ENCODE peak calls at places on chromosome 10, in ten cellular contexts. Q is heart left ventricle, C is esophagus squamous epithelium, L is A549, U is spleen, F is lower leg skin, T is transverse colon, V is gastrocnemius medialis, P is prostate gland, Y is tibial nerve. Z is an unnamed sample.

GRCh38 chr10:55091691-55092328 is 290.8 kb upstream of the PCDH15 start:
- DNase-seq in Q (no peak), C (no peak), L (no peak), U (no peak), F (no peak), T (no peak), V (no peak), P (no peak), Y (no peak), Z (peak)

GRCh38 chr10:49393757-49394156 is 2.1 kb downstream of the DRGX start:
- DNase-seq in Q (no peak), C (no peak), L (no peak), U (no peak), F (no peak), T (no peak), V (no peak), P (no peak), Y (no peak), Z (no peak)

GRCh38 chr10:46560952-46561351 is 4.5 kb upstream of the GPRIN2 start:
- DNase-seq in Q (no peak), C (no peak), L (no peak), U (peak), F (peak), T (no peak), V (no peak), P (no peak), Y (no peak), Z (no peak)

GRCh38 chr10:59872892-59873463 is 33.4 kb downstream of the CCDC6 start:
- DNase-seq in Q (peak), C (peak), L (no peak), U (no peak), F (peak), T (peak), V (peak), P (peak), Y (peak), Z (no peak)

GRCh38 chr10:124032982-124033886 is 60.2 kb downstream of the CHST15 start:
- DNase-seq in Q (no peak), C (no peak), L (no peak), U (peak), F (no peak), T (no peak), V (no peak), P (no peak), Y (no peak), Z (peak)

GRCh38 chr10:124206616-124207015 is 113.2 kb upstream of the CHST15 start:
- DNase-seq in Q (no peak), C (no peak), L (no peak), U (no peak), F (no peak), T (no peak), V (no peak), P (no peak), Y (no peak), Z (no peak)

GRCh38 chr10:131571346-131571745 is 259.8 kb upstream of the TCERG1L start:
- DNase-seq in Q (no peak), C (no peak), L (no peak), U (no peak), F (no peak), T (no peak), V (no peak), P (no peak), Y (no peak), Z (no peak)

GRCh38 chr10:930415-931325 is 835 bp downstream of the LARP4B start:
- DNase-seq in Q (peak), C (no peak), L (peak), U (peak), F (no peak), T (peak), V (no peak), P (no peak), Y (no peak), Z (peak)

GRCh38 chr10:66795871-66796270 is 130.0 kb upstream of the LRRTM3 start:
- DNase-seq in Q (no peak), C (no peak), L (no peak), U (no peak), F (no peak), T (no peak), V (no peak), P (no peak), Y (no peak), Z (no peak)

GRCh38 chr10:2212196-2212719 is 474.9 kb upstream of the ADARB2 start:
- DNase-seq in Q (no peak), C (no peak), L (no peak), U (no peak), F (no peak), T (no peak), V (no peak), P (no peak), Y (no peak), Z (no peak)

GRCh38 chr10:47225186-47225927 is 74.6 kb upstream of the GDF10 start:
- DNase-seq in Q (no peak), C (no peak), L (no peak), U (no peak), F (peak), T (no peak), V (no peak), P (no peak), Y (no peak), Z (no peak)

GRCh38 chr10:86392723-86393094 is 26.1 kb upstream of the GRID1 start:
- DNase-seq in Q (no peak), C (no peak), L (no peak), U (no peak), F (no peak), T (no peak), V (no peak), P (no peak), Y (no peak), Z (no peak)

GRCh38 chr10:49502358-49502757 is 36.6 kb downstream of the ERCC6 start:
- DNase-seq in Q (no peak), C (no peak), L (no peak), U (no peak), F (no peak), T (no peak), V (no peak), P (no peak), Y (no peak), Z (no peak)

GRCh38 chr10:125260260-125260659 is 99.9 kb upstream of the CTBP2 start:
- DNase-seq in Q (no peak), C (no peak), L (no peak), U (no peak), F (no peak), T (no peak), V (no peak), P (no peak), Y (no peak), Z (no peak)

GRCh38 chr10:15223174-15223573 is 54.7 kb upstream of the NMT2 start:
- DNase-seq in Q (no peak), C (no peak), L (no peak), U (no peak), F (no peak), T (no peak), V (no peak), P (no peak), Y (no peak), Z (no peak)

GRCh38 chr10:23630880-23631279 is 192.0 kb downstream of the OTUD1 start:
- DNase-seq in Q (no peak), C (no peak), L (no peak), U (no peak), F (no peak), T (no peak), V (no peak), P (no peak), Y (no peak), Z (no peak)

GRCh38 chr10:112446055-112446854 is 459 bp downstream of the ZDHHC6 start:
- DNase-seq in Q (no peak), C (no peak), L (peak), U (peak), F (no peak), T (peak), V (no peak), P (no peak), Y (peak), Z (no peak)

GRCh38 chr10:70052462-70053211 is at the start of gene MACROH2A2:
- DNase-seq in Q (peak), C (no peak), L (peak), U (no peak), F (peak), T (peak), V (no peak), P (peak), Y (peak), Z (no peak)

GRCh38 chr10:133390597-133391248 is 3.2 kb upstream of the MTG1 start:
- DNase-seq in Q (no peak), C (no peak), L (no peak), U (no peak), F (no peak), T (no peak), V (no peak), P (no peak), Y (no peak), Z (no peak)

GRCh38 chr10:12670004-12670403 is 320.7 kb downstream of the CAMK1D start:
- DNase-seq in Q (no peak), C (no peak), L (no peak), U (no peak), F (no peak), T (no peak), V (no peak), P (no peak), Y (no peak), Z (no peak)

GRCh38 chr10:113897693-113898618 is 43.5 kb downstream of the NHLRC2 start:
- DNase-seq in Q (peak), C (no peak), L (no peak), U (no peak), F (no peak), T (no peak), V (no peak), P (no peak), Y (no peak), Z (no peak)

GRCh38 chr10:101116754-101117153 is 14.3 kb upstream of the TLX1 start:
- DNase-seq in Q (no peak), C (no peak), L (no peak), U (peak), F (no peak), T (no peak), V (no peak), P (no peak), Y (no peak), Z (no peak)

GRCh38 chr10:55283041-55283440 is 482.0 kb upstream of the PCDH15 start:
- DNase-seq in Q (no peak), C (no peak), L (no peak), U (no peak), F (no peak), T (no peak), V (no peak), P (no peak), Y (no peak), Z (no peak)

GRCh38 chr10:7797582-7797981 is 9.6 kb downstream of the ATP5F1C start:
- DNase-seq in Q (peak), C (no peak), L (peak), U (no peak), F (no peak), T (no peak), V (no peak), P (no peak), Y (no peak), Z (peak)

GRCh38 chr10:131002031-131002861 is 309.3 kb downstream of the TCERG1L start:
- DNase-seq in Q (no peak), C (no peak), L (no peak), U (peak), F (peak), T (no peak), V (peak), P (no peak), Y (no peak), Z (no peak)

GRCh38 chr10:11147723-11148122 is 130.1 kb downstream of the CELF2 start:
- DNase-seq in Q (no peak), C (no peak), L (no peak), U (peak), F (no peak), T (no peak), V (no peak), P (no peak), Y (no peak), Z (no peak)

GRCh38 chr10:130963052-130963393 is 348.5 kb downstream of the TCERG1L start:
- DNase-seq in Q (no peak), C (no peak), L (no peak), U (no peak), F (no peak), T (no peak), V (no peak), P (no peak), Y (no peak), Z (no peak)

GRCh38 chr10:78869508-78870439 is 199.0 kb upstream of the ZMIZ1 start:
- DNase-seq in Q (no peak), C (no peak), L (no peak), U (no peak), F (no peak), T (no peak), V (no peak), P (no peak), Y (no peak), Z (no peak)

GRCh38 chr10:68330852-68331454 is 911 bp upstream of the HNRNPH3 start:
- DNase-seq in Q (peak), C (no peak), L (no peak), U (peak), F (no peak), T (peak), V (no peak), P (peak), Y (peak), Z (no peak)

GRCh38 chr10:94131885-94132284 is 138.2 kb downstream of the PLCE1 start:
- DNase-seq in Q (no peak), C (no peak), L (no peak), U (no peak), F (no peak), T (no peak), V (no peak), P (no peak), Y (no peak), Z (no peak)

GRCh38 chr10:82874671-82875070 is 999.7 kb downstream of the NRG3 start:
- DNase-seq in Q (no peak), C (no peak), L (no peak), U (no peak), F (no peak), T (no peak), V (no peak), P (no peak), Y (no peak), Z (no peak)

GRCh38 chr10:21649441-21649872 is 115.4 kb downstream of the MLLT10 start:
- DNase-seq in Q (no peak), C (no peak), L (no peak), U (no peak), F (no peak), T (no peak), V (no peak), P (no peak), Y (no peak), Z (no peak)

GRCh38 chr10:97713351-97713827 is at the start of gene MARVELD1:
- DNase-seq in Q (peak), C (no peak), L (peak), U (no peak), F (peak), T (peak), V (peak), P (peak), Y (peak), Z (peak)
- TF ChIP-seq POLR2A in Q (no peak), C (no peak), L (peak), U (no peak), F (no peak), T (peak), V (no peak), P (no peak), Y (peak), Z (peak)

GRCh38 chr10:30529373-30529998 is 95.5 kb downstream of the MAP3K8 start:
- DNase-seq in Q (peak), C (peak), L (no peak), U (peak), F (peak), T (peak), V (no peak), P (peak), Y (peak), Z (no peak)
- TF ChIP-seq POLR2A in Q (no peak), C (no peak), L (no peak), U (no peak), F (no peak), T (peak), V (peak), P (no peak), Y (no peak), Z (no peak)

GRCh38 chr10:75528392-75528791 is 97.0 kb downstream of the LRMDA start:
- DNase-seq in Q (no peak), C (no peak), L (no peak), U (no peak), F (no peak), T (no peak), V (no peak), P (no peak), Y (no peak), Z (no peak)

GRCh38 chr10:75527542-75527941 is 96.1 kb downstream of the LRMDA start:
- DNase-seq in Q (no peak), C (no peak), L (no peak), U (no peak), F (no peak), T (no peak), V (no peak), P (no peak), Y (no peak), Z (no peak)

GRCh38 chr10:75532253-75532924 is 101.0 kb downstream of the LRMDA start:
- DNase-seq in Q (no peak), C (no peak), L (peak), U (no peak), F (no peak), T (no peak), V (no peak), P (no peak), Y (no peak), Z (peak)

GRCh38 chr10:75530337-75530736 is 98.9 kb downstream of the LRMDA start:
- DNase-seq in Q (no peak), C (no peak), L (peak), U (no peak), F (no peak), T (no peak), V (no peak), P (no peak), Y (no peak), Z (peak)

DNA sequence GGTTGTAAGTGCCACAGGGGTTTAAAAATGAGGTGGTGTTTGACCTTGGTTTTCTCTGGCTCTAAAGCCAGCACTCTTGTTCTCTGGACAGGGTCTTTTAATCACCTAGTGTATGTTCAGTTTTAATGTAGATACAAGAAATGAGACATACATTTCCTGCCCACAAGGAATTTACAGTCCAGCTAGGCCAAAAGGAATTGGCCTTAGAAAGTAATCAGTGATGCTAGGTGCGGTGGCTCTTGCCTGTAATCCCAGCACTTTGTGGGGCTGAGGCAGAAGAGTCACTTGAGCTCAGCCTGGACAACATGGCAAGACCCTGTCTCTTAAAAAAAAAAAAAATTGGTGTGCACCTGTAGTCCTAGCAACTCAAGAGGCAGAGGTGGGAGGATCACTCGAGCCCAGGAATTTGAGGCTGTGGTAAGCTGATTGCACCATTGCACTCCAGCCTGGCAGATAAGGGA is 100.2 kb downstream of the LRMDA start:
- DNase-seq in Q (no peak), C (no peak), L (no peak), U (no peak), F (no peak), T (no peak), V (no peak), P (no peak), Y (no peak), Z (peak)
- TF ChIP-seq POLR2A in Q (no peak), C (no peak), L (no peak), U (no peak), F (no peak), T (no peak), V (no peak), P (no peak), Y (no peak), Z (no peak)

DNA sequence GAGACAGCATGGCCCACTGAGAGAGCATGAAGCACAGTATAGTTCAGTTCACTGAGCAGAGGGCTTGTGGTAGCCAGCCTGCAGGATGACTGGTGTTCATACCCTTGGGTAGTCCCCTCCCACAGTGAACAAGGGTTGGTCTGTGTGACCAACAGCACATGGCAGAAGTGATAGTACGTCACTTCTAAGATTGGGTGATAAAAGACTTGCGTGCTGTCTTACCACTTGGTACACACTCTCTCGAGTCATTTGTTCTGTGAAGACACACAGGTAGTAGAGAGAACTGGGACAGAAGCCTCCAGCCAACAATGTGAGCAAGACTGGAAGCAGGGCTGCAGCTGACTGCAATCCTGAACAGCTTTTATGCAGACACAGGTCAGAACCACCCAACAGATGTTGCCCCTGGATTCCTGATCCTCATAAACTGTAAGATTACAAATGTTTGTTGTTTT is 14.6 kb downstream of the EPC1 start:
- DNase-seq in Q (no peak), C (no peak), L (no peak), U (no peak), F (no peak), T (peak), V (peak), P (no peak), Y (no peak), Z (no peak)
- TF ChIP-seq POLR2A in Q (no peak), C (no peak), L (no peak), U (no peak), F (no peak), T (no peak), V (peak), P (no peak), Y (no peak), Z (no peak)

DNA sequence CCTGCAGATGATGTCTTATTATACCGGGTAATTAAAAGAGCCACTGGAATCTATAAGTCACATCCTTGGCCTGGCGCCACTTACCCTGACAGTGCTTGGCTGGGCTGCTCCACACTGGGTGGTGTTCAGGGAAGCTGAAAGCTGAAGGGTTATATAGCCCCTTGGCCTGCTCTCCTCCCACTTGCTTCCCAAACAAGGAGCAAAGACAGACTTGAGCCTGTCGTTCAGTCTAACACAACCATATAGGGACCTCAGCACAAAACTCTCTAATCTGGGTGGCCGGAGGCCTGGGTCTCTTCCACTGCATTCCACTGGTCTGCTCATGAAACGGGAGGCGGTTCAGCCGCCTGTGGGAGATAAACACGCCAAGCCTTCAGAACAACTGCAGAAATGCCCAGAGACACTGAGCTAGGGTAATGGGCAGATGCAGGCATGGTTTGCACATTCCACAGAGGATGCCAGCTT is at the start of gene ACTA2:
- DNase-seq in Q (peak), C (no peak), L (no peak), U (no peak), F (no peak), T (peak), V (no peak), P (peak), Y (peak), Z (no peak)
- TF ChIP-seq POLR2A in Q (no peak), C (no peak), L (no peak), U (no peak), F (no peak), T (peak), V (peak), P (peak), Y (no peak), Z (no peak)

GRCh38 chr10:72244573-72245038 is 28.5 kb upstream of the ASCC1 start:
- DNase-seq in Q (no peak), C (no peak), L (peak), U (no peak), F (no peak), T (no peak), V (no peak), P (no peak), Y (no peak), Z (no peak)

GRCh38 chr10:72251635-72252034 is 22.1 kb upstream of the DDIT4 start:
- DNase-seq in Q (no peak), C (no peak), L (no peak), U (no peak), F (no peak), T (no peak), V (no peak), P (no peak), Y (no peak), Z (no peak)

GRCh38 chr10:72245949-72246525 is 27.7 kb upstream of the DDIT4 start:
- DNase-seq in Q (no peak), C (no peak), L (no peak), U (peak), F (no peak), T (no peak), V (no peak), P (no peak), Y (no peak), Z (no peak)

GRCh38 chr10:72250666-72251065 is 23.1 kb upstream of the DDIT4 start:
- DNase-seq in Q (peak), C (no peak), L (no peak), U (peak), F (peak), T (peak), V (peak), P (peak), Y (peak), Z (no peak)

GRCh38 chr10:72248477-72249151 is 25.1 kb upstream of the DDIT4 start:
- DNase-seq in Q (peak), C (peak), L (no peak), U (peak), F (peak), T (peak), V (peak), P (peak), Y (peak), Z (no peak)
- TF ChIP-seq POLR2A in Q (no peak), C (no peak), L (peak), U (no peak), F (no peak), T (peak), V (peak), P (peak), Y (peak), Z (no peak)

Z was measured in H54.